ENCODE peak calls at places on chromosomes 3 and 15, in six cellular contexts. Y, O, L, D, B and N are unnamed samples.

GRCh38 chr3:159174715-159175390 is 373.0 kb downstream of the MFSD1 start:
- DNase-seq in D (no peak), B (no peak), Y (no peak), L (no peak), O (no peak), N (no peak)

GRCh38 chr15:70033529-70034140 is 64.1 kb downstream of the TLE3 start:
- DNase-seq in D (no peak), B (peak), Y (peak), L (no peak), O (peak), N (no peak)

GRCh38 chr3:33868309-33868708 is 69.9 kb downstream of the PDCD6IP start:
- DNase-seq in L (no peak), B (no peak), D (no peak), O (no peak), Y (no peak), N (no peak)

GRCh38 chr3:104437131-104437750 is 929.5 kb upstream of the ALCAM start:
- DNase-seq in L (no peak), O (no peak), B (no peak), Y (peak), D (no peak), N (no peak)

GRCh38 chr15:75745305-75745704 is 32.7 kb upstream of the CSPG4 start:
- DNase-seq in L (no peak), B (no peak), Y (no peak), O (no peak), D (no peak), N (no peak)

GRCh38 chr3:126013742-126014141 is 44.8 kb downstream of the ROPN1B start:
- DNase-seq in O (no peak), D (no peak), B (no peak), L (no peak), Y (no peak), N (no peak)

GRCh38 chr3:119508172-119508845 is 10.0 kb downstream of the TIMMDC1 start:
- DNase-seq in D (no peak), Y (no peak), O (no peak), B (no peak), L (no peak), N (no peak)

GRCh38 chr15:77693576-77693975 is 60.9 kb upstream of the LINGO1 start:
- DNase-seq in Y (no peak), B (no peak), L (no peak), D (no peak), O (no peak), N (no peak)

GRCh38 chr3:46892285-46893145 is 15.0 kb downstream of the PTH1R start:
- DNase-seq in L (peak), B (no peak), O (peak), Y (peak), D (no peak), N (peak)

GRCh38 chr15:79172032-79172481 is 81.5 kb upstream of the RASGRF1 start:
- DNase-seq in B (no peak), L (no peak), Y (peak), O (no peak), D (no peak), N (no peak)

GRCh38 chr3:189909573-189909972 is 211.1 kb downstream of the P3H2 start:
- DNase-seq in D (no peak), B (no peak), O (no peak), Y (no peak), L (no peak), N (no peak)

GRCh38 chr3:103906304-103906703 is 1460.4 kb upstream of the ALCAM start:
- DNase-seq in L (no peak), O (no peak), B (no peak), Y (no peak), D (no peak), N (no peak)

GRCh38 chr3:41464401-41464800 is 265.1 kb downstream of the CTNNB1 start:
- DNase-seq in B (no peak), Y (peak), O (no peak), D (no peak), L (no peak), N (no peak)